ENCODE peak calls at places on chromosomes 2 and 18, in four cellular contexts. K is GM12878, R is HCT116, H is HepG2. Z is an unnamed sample.

GRCh38 chr2:43027103-43027482 is 199.3 kb downstream of the ZFP36L2 start:
- DNase-seq in K (no peak), R (no peak), H (no peak), Z (no peak)

GRCh38 chr18:21703241-21703820 is 1.2 kb downstream of the ABHD3 start:
- DNase-seq in K (peak; percentile 17), R (no peak), H (no peak), Z (no peak)

GRCh38 chr2:65019010-65019409 is 29.8 kb downstream of the SLC1A4 start:
- DNase-seq in K (no peak), R (no peak), H (no peak), Z (no peak)

GRCh38 chr2:106789185-106789584 is 96.8 kb downstream of the ST6GAL2 start:
- DNase-seq in K (no peak), R (no peak), H (no peak), Z (no peak)

GRCh38 chr2:64636105-64636873 is 17.4 kb downstream of the SERTAD2 start:
- DNase-seq in K (peak; percentile 71), R (no peak), H (no peak), Z (no peak)

GRCh38 chr18:49096021-49096420 is 145.3 kb upstream of the SMAD7 start:
- DNase-seq in K (no peak), R (no peak), H (no peak), Z (no peak)

GRCh38 chr2:153163055-153163454 is 315.5 kb downstream of the RPRM start:
- DNase-seq in K (no peak), R (peak; percentile 53), H (peak; percentile 76), Z (peak; percentile 3)

GRCh38 chr2:62565309-62565908 is 59.4 kb upstream of the TMEM17 start:
- DNase-seq in K (no peak), R (no peak), H (peak; percentile 66), Z (no peak)

GRCh38 chr18:61322265-61322873 is 10.9 kb upstream of the CDH20 start:
- DNase-seq in K (no peak), R (peak; percentile 27), H (peak; percentile 42), Z (peak; percentile 11)

GRCh38 chr2:72138011-72138881 is 9.4 kb downstream of the CYP26B1 start:
- DNase-seq in K (no peak), R (no peak), H (peak; percentile 24), Z (no peak)

GRCh38 chr2:70360661-70361316 is 58.9 kb upstream of the FAM136A start:
- DNase-seq in K (no peak), R (peak; percentile 58), H (no peak), Z (no peak)

GRCh38 chr2:61470965-61471904 is at the start of gene USP34:
- DNase-seq in K (peak; percentile 87), R (peak; percentile 85), H (peak; percentile 92), Z (peak; percentile 95)

GRCh38 chr2:48424866-48425265 is 105.1 kb upstream of the STON1 start:
- DNase-seq in K (no peak), R (no peak), H (no peak), Z (no peak)

GRCh38 chr2:162382283-162382682 is 38.4 kb downstream of the GCA start:
- DNase-seq in K (no peak), R (no peak), H (no peak), Z (no peak)

GRCh38 chr2:96344011-96344410 is 8.4 kb downstream of the NCAPH start:
- DNase-seq in K (peak; percentile 91), R (no peak), H (no peak), Z (no peak)

GRCh38 chr2:236663671-236664101 is 94.1 kb downstream of the ACKR3 start:
- DNase-seq in K (no peak), R (no peak), H (no peak), Z (no peak)

GRCh38 chr2:72011791-72012190 is 135.9 kb downstream of the CYP26B1 start:
- DNase-seq in K (no peak), R (no peak), H (no peak), Z (no peak)

GRCh38 chr2:111061192-111061591 is 59.5 kb upstream of the BCL2L11 start:
- DNase-seq in K (no peak), R (no peak), H (no peak), Z (no peak)

GRCh38 chr2:178258916-178259315 is 64.6 kb downstream of the OSBPL6 start:
- DNase-seq in K (no peak), R (no peak), H (no peak), Z (no peak)

GRCh38 chr2:38866773-38867443 is 8.8 kb downstream of the DHX57 start:
- DNase-seq in K (no peak), R (no peak), H (no peak), Z (peak; percentile 19)

GRCh38 chr2:127648321-127648720 is 2.4 kb downstream of the GPR17 start:
- DNase-seq in K (no peak), R (no peak), H (no peak), Z (no peak)

GRCh38 chr2:229409751-229410181 is 138.7 kb upstream of the PID1 start:
- DNase-seq in K (no peak), R (no peak), H (no peak), Z (no peak)

GRCh38 chr2:109247340-109247739 is 118.3 kb downstream of the SH3RF3 start:
- DNase-seq in K (no peak), R (no peak), H (no peak), Z (no peak)

GRCh38 chr18:36112302-36112701 is 16.8 kb downstream of the SLC39A6 start:
- DNase-seq in K (no peak), R (no peak), H (no peak), Z (no peak)

GRCh38 chr2:10407841-10408648 is 40.1 kb downstream of the ODC1 start:
- DNase-seq in K (peak; percentile 51), R (peak; percentile 72), H (peak; percentile 84), Z (peak; percentile 82)

GRCh38 chr2:1742300-1742679 is 2.0 kb downstream of the PXDN start:
- DNase-seq in K (no peak), R (no peak), H (no peak), Z (no peak)

GRCh38 chr2:1744151-1744445 is 217 bp downstream of the PXDN start:
- DNase-seq in K (no peak), R (no peak), H (no peak), Z (no peak)

GRCh38 chr2:1742680-1743395 is 1.5 kb downstream of the PXDN start:
- DNase-seq in K (no peak), R (no peak), H (no peak), Z (peak; percentile 92)

GRCh38 chr2:1744446-1745170 is at the start of gene PXDN:
- DNase-seq in K (no peak), R (no peak), H (no peak), Z (no peak)

DNA sequence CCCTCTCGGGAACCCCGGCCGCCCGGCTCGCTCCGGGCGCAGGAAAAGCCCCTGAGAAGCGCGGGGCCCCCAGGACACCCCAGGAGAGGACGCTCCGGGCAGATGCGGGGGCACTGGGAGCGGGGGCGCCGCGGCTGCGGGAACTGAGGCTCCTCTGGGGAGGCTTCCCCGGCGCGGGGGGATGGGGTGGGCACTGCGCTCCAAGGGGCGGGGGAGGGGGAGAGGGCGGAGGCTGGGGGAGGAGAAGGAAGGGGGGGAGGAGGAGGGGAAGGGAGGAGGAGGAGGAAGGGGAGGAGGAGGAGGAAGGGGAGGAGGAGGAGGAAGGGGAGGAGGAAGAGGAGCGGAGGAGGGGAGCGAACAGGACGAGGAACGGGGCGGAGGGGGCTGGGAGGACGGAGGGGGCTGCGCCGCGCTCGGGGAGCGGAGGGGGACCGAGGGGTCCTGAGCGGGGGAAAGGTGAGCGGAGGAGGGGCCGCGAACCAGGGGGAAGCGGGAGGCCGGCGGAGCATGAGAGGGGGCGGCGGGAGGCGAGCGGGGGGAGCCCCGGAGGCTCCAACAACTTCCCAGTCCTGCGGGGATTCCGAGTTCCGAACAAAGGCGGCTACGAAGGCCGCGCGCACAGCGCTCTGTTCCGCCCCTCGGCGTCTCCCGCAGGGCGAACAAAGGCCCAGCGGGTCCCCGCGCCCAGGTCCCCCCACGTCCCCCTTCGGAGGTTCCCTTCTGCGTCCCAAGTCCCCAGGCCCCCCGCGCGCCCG is 742 bp downstream of the PXDN start:
- DNase-seq in K (no peak), R (no peak), H (no peak), Z (no peak)
- TF ChIP-seq JUND in K (no peak), R (no peak), H (no peak), Z (no peak)

DNA sequence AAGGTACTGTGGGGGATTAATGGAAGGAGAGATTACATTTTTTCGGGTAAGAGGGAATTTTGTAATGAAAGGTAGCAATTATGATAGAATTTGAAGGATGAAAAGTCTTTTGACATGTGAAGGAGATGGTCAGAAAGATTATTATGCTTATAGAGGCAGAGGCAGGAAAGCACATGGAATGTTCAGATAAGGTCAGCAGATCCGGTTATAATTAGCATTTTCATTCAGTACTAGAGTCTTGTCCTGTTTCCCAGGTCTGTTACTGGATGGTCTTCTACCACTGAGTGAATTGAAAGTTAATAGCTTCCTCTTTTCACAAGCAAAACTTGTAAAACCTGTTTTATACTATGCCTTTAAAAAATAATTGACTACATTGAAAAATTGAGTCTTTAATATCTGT is 116.9 kb downstream of the PHLPP1 start:
- DNase-seq in K (no peak), R (no peak), H (no peak), Z (no peak)
- TF ChIP-seq JUND in K (no peak), R (no peak), H (no peak), Z (no peak)

DNA sequence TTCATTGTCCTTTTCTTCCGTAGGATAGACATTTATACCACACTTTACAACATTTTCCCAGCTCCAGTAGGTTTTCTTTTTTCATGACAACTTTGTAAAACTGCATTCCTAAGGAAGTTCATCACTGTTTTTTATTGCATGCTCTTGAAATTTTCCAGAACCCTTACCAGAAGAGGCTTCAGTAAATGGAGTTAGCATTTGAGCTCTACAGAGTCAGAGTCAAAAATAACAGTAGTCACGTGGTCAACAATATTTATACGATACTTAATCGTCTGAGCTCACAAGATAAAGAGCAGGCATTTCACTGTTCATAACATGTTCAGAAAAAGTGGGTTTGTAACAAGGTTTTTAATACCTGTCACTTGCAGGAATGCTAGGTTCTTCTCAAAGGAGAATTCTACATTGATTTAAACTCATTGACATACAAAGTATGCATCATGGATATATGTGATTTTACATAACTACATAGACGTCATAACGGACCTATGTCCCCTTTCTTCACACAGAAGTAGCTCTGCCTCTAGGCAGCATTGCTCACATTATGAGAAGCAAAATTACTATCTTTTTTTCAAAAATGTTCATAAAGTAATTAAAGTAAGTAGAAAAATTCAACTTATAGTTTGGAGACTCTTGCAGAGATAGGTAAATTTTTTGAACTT is 187.0 kb upstream of the COL3A1 start:
- DNase-seq in K (no peak), R (peak; percentile 22), H (no peak), Z (no peak)
- TF ChIP-seq JUND in K (no peak), R (no peak), H (no peak), Z (no peak)

DNA sequence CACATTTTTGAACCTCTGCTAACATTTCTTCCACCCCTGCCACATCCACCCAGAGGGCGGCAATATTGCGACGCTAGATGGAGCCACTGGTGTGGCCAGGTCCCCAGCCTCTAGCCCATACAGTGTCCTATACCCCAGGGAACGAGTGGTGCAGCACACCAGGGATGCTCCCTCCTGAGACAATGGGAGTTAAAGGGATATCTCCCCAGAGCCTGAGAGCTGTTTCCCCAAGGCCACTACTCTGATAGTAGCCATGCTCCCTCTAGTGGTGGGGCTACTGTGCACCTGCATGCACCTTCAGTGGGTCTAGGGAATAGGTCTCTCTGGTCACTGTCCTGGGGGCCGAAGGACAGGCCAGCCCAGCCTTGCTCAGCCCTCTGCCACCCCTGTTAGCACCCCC is 336.4 kb upstream of the FSHR start:
- DNase-seq in K (no peak), R (no peak), H (peak; percentile 29), Z (peak; percentile 30)
- TF ChIP-seq JUND in K (no peak), R (no peak), H (no peak), Z (no peak)

Z was measured in T47D.